ENCODE peak calls at places on chromosomes 16 and 17, in nine cellular contexts. L is breast epithelium, G is neural progenitor cell, K is right lobe of liver, E is suprapubic skin, J is A549, O is heart left ventricle, U is adrenal gland, D is spleen. M is an unnamed sample.

GRCh38 chr17:81902023-81902652 is at the start of gene NPB:
- DNase-seq in L (no peak), G (peak; percentile 74), K (peak; percentile 33), E (no peak), J (no peak), O (peak; percentile 30), U (no peak), D (no peak), M (no peak)

GRCh38 chr16:61948414-61948813 is 87.8 kb downstream of the CDH8 start:
- DNase-seq in L (no peak), G (peak; percentile 55), K (no peak), E (no peak), J (no peak), O (no peak), U (no peak), D (no peak), M (no peak)

GRCh38 chr16:76946879-76947278 is 244.1 kb upstream of the MON1B start:
- DNase-seq in L (no peak), G (no peak), K (no peak), E (no peak), J (peak; percentile 92), O (no peak), U (peak; percentile 73), D (no peak), M (no peak)

GRCh38 chr17:19720631-19721426 is 4.4 kb upstream of the SLC47A2 start:
- DNase-seq in L (no peak), G (no peak), K (no peak), E (no peak), J (no peak), O (no peak), U (no peak), D (no peak), M (no peak)

GRCh38 chr16:66927918-66928649 is 2.7 kb upstream of the RRAD start:
- DNase-seq in L (no peak), G (no peak), K (peak; percentile 60), E (no peak), J (no peak), O (peak; percentile 66), U (peak; percentile 80), D (no peak), M (no peak)

GRCh38 chr16:85354623-85355514 is 242.6 kb upstream of the CIBAR2 start:
- DNase-seq in L (no peak), G (no peak), K (peak; percentile 74), E (no peak), J (no peak), O (no peak), U (peak; percentile 85), D (no peak), M (no peak)

GRCh38 chr16:1749152-1750117 is 21.9 kb downstream of the NME3 start:
- DNase-seq in L (no peak), G (no peak), K (peak; percentile 8), E (no peak), J (no peak), O (no peak), U (no peak), D (peak; percentile 52), M (no peak)

GRCh38 chr17:64632606-64633005 is 29.5 kb downstream of the SMURF2 start:
- DNase-seq in L (no peak), G (no peak), K (no peak), E (no peak), J (no peak), O (no peak), U (no peak), D (no peak), M (no peak)

GRCh38 chr16:12771341-12771798 is 32.3 kb downstream of the CPPED1 start:
- DNase-seq in L (no peak), G (no peak), K (peak; percentile 41), E (no peak), J (no peak), O (no peak), U (peak; percentile 43), D (no peak), M (no peak)

DNA sequence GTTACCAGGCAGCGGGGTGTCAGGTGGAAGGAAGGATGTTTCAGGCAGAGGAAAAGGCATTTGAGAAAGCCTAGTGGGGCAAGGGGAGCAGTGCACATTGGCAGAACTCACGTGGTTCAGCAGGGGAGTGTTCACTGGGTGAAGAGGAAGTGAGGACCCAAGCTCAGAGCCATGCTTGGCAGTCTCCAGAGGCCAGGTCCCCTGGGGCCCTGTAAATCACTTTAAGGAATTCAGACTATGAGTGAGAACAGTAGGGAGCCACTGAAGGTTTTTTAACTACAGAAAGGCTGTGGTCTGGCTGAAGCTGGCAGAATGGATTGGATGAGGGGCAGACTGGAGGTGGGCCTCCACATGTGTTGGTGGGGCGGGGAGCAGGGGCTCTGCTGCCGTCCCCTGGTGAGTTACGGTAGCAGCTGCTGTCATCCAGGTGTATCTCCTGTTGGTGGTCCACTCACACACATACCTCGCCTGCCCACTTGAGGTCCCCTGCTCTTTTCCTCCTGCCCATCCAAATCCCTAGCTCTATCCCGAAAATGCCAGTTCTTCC is 5.1 kb downstream of the CLEC16A start:
- DNase-seq in L (no peak), G (peak; percentile 43), K (no peak), E (no peak), J (peak; percentile 42), O (no peak), U (no peak), D (peak; percentile 90), M (no peak)
- TF ChIP-seq CTCF in L (peak; percentile 38), G (peak; percentile 4), K (no peak), E (no peak), J (no peak), O (no peak), U (peak; percentile 25), D (peak; percentile 60), M (peak; percentile 9)

GRCh38 chr17:9645858-9646555 is 690 bp downstream of the USP43 start:
- DNase-seq in L (peak; percentile 66), G (peak; percentile 73), K (peak; percentile 75), E (peak; percentile 54), J (peak; percentile 82), O (no peak), U (peak; percentile 52), D (peak; percentile 75), M (peak; percentile 79)

GRCh38 chr17:9644910-9645751 is at the start of gene USP43:
- DNase-seq in L (peak; percentile 59), G (peak; percentile 41), K (peak; percentile 74), E (peak; percentile 77), J (peak; percentile 72), O (no peak), U (no peak), D (no peak), M (peak; percentile 71)

GRCh38 chr17:9646556-9646905 is 1.2 kb downstream of the USP43 start:
- DNase-seq in L (no peak), G (peak; percentile 52), K (no peak), E (peak; percentile 32), J (no peak), O (no peak), U (no peak), D (no peak), M (no peak)

GRCh38 chr17:9647014-9647413 is 1.7 kb downstream of the USP43 start:
- DNase-seq in L (no peak), G (peak; percentile 54), K (no peak), E (peak; percentile 32), J (no peak), O (no peak), U (no peak), D (no peak), M (no peak)

DNA sequence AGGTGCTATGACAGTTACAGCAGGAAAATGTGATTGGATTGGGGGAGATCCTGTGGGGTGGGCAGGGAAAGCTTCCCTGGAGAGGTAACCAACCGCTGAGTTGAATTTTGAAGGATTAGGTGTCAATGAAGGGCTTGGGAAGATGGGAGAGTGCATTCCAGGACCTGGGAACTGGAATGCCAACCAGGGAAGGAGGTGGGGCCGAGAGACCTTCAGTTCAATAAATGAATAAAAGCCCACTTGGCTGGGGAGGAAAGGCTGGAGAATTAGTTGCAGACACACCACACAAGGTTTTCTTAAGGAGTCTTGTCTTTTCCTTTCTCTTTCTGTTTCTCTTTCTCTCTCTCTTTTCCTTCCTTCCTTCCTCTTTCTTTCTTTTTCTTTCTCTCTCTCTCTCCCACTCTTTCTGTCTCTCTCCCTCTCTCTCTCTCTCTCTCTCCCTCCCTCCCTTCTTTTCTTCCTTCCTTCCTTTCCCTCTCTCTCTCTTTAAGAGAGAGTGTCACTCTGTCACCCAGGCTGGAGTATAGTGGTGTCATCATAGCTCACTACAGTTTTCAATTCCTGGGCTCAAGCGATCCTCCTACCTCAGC is 3.3 kb downstream of the USP43 start:
- DNase-seq in L (no peak), G (peak; percentile 50), K (no peak), E (peak; percentile 8), J (peak; percentile 40), O (no peak), U (no peak), D (no peak), M (no peak)
- H3K4me3 ChIP-seq in L (no peak overlapping the region), G (no peak overlapping the region), K (no peak overlapping the region), E (no peak overlapping the region), J (peak overlapping the region; percentile 19), O (no peak overlapping the region), U (no peak overlapping the region), D (no peak overlapping the region), M (no peak overlapping the region)

DNA sequence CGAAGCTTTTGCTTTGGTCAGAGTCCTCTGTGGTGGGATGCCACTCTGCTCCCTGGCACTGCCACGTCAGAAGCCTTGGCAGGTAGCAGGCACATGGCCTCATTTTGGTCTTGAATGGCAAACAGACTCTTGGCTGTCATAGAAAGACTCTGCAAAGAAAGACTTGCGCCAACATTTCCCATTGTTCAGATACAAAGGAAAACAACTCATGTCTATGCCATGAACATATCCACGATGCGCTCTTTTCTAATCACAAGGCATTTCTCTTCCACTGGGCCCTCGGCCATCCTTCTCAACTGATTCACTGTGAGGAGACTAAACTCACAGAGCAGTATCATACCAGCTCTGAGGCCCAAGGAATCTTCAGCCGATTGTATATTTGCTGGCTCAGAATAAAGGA is 21.1 kb downstream of the MTHFSD start:
- DNase-seq in L (no peak), G (no peak), K (no peak), E (no peak), J (no peak), O (no peak), U (no peak), D (no peak), M (no peak)
- H3K4me1 ChIP-seq in L (no peaks in the 10 kb centered on the region), G (no peaks in the 10 kb centered on the region), K (no peaks in the 10 kb centered on the region), E (no peaks in the 10 kb centered on the region), J (no peaks in the 10 kb centered on the region), O (no peaks in the 10 kb centered on the region), U (no peaks in the 10 kb centered on the region), D (no peaks in the 10 kb centered on the region), M (no peaks in the 10 kb centered on the region)

GRCh38 chr17:7858487-7858832 is 657 bp downstream of the CYB5D1 start:
- DNase-seq in L (no peak), G (peak; percentile 88), K (peak; percentile 55), E (peak; percentile 83), J (peak; percentile 69), O (no peak), U (peak; percentile 86), D (peak; percentile 88), M (peak; percentile 57)
- TF ChIP-seq CTCF in L (peak; percentile 56), G (peak; percentile 51), K (peak; percentile 44), E (peak; percentile 18), J (peak; percentile 13), O (no peak), U (peak; percentile 65), D (peak; percentile 15), M (peak; percentile 22)

DNA sequence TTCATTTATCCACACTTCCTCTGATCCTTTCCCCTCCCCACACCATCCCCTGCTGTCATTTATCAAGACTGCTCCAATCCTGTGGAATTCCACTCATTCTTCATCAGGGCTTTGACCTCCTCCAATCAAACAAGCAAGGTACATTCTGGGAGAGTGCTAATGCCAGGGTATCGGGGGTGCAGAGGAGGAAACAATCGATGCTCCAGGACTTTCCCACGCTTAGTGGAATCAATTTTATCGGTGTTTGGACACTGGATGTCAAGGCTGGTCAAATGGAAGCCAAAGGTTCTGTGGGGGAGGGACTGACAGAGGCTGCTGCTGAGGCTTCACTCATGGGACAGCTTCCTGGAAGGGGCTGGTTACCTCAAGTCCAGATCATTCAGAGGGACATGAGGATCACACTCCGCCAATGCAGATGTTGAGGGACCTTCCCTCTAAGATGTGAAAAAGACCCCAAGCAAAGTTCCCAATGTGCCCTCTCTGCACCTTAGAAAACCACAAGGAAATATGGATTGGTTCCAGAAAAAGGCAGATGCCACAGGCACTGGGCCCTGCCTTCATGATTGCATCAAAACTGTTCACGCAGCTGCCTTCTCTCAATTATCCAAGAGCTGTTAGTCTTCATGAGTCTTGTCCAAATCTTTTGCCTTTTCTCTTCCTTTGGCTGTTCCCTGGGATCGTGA is 44.7 kb upstream of the SOX9 start:
- DNase-seq in L (no peak), G (peak; percentile 28), K (peak; percentile 48), E (peak; percentile 8), J (no peak), O (no peak), U (no peak), D (no peak), M (no peak)
- H3K4me3 ChIP-seq in L (no peak overlapping the region), G (no peak overlapping the region), K (no peak overlapping the region), E (no peak overlapping the region), J (no peak overlapping the region), O (no peak overlapping the region), U (no peak overlapping the region), D (no peak overlapping the region), M (no peak overlapping the region)